ENCODE peak calls at places on chromosome 19, in nine cellular contexts. M, V, K, H, W, L, A, S and Y are unnamed samples.

GRCh38 chr19:4916292-4917082 is 7.2 kb downstream of the UHRF1 start:
- DNase-seq in M (peak; percentile 55), K (no peak), H (no peak), A (no peak), L (peak; percentile 55), W (no peak), V (no peak), S (no peak), Y (peak; percentile 26)

GRCh38 chr19:964761-965694 is 19.1 kb upstream of the WDR18 start:
- DNase-seq in V (no peak), A (no peak), L (no peak), W (no peak), H (no peak), K (no peak), M (peak; percentile 63), S (no peak), Y (peak; percentile 71)

GRCh38 chr19:3503036-3503572 is 2.6 kb upstream of the DOHH start:
- DNase-seq in K (no peak), M (no peak), L (no peak), H (no peak), W (peak; percentile 51), A (peak; percentile 32), S (no peak), V (no peak), Y (no peak)

GRCh38 chr19:5926641-5927438 is 12.8 kb downstream of the CAPS start:
- DNase-seq in V (peak; percentile 52), K (no peak), L (no peak), S (no peak), A (peak; percentile 64), H (peak; percentile 58), M (no peak), W (peak; percentile 38), Y (no peak)

GRCh38 chr19:43596842-43597461 is 557 bp downstream of the ZNF576 start:
- DNase-seq in S (no peak), L (peak; percentile 5), H (no peak), W (no peak), V (no peak), A (no peak), M (peak; percentile 22), K (no peak), Y (no peak)

GRCh38 chr19:29524201-29524911 is 1.4 kb upstream of the VSTM2B start:
- DNase-seq in H (no peak), W (no peak), K (no peak), S (no peak), A (no peak), V (no peak), M (no peak), L (no peak), Y (no peak)

GRCh38 chr19:1690570-1691307 is 38.3 kb upstream of the TCF3 start:
- DNase-seq in K (peak; percentile 60), S (no peak), V (no peak), A (no peak), H (no peak), L (peak; percentile 24), M (peak; percentile 55), W (peak; percentile 19), Y (peak; percentile 89)

GRCh38 chr19:27889156-27889555 is 1323.8 kb downstream of the UQCRFS1 start:
- DNase-seq in S (no peak), V (no peak), L (no peak), W (no peak), K (no peak), H (no peak), A (no peak), M (no peak), Y (no peak)

GRCh38 chr19:55275851-55276719 is 3.8 kb downstream of the HSPBP1 start:
- DNase-seq in V (no peak), A (no peak), W (no peak), H (no peak), K (no peak), L (no peak), S (no peak), M (peak; percentile 83), Y (no peak)

GRCh38 chr19:23118400-23118799 is 1.6 kb downstream of the ZNF730 start:
- DNase-seq in W (no peak), M (no peak), A (no peak), S (no peak), H (no peak), V (no peak), K (no peak), L (no peak), Y (no peak)

DNA sequence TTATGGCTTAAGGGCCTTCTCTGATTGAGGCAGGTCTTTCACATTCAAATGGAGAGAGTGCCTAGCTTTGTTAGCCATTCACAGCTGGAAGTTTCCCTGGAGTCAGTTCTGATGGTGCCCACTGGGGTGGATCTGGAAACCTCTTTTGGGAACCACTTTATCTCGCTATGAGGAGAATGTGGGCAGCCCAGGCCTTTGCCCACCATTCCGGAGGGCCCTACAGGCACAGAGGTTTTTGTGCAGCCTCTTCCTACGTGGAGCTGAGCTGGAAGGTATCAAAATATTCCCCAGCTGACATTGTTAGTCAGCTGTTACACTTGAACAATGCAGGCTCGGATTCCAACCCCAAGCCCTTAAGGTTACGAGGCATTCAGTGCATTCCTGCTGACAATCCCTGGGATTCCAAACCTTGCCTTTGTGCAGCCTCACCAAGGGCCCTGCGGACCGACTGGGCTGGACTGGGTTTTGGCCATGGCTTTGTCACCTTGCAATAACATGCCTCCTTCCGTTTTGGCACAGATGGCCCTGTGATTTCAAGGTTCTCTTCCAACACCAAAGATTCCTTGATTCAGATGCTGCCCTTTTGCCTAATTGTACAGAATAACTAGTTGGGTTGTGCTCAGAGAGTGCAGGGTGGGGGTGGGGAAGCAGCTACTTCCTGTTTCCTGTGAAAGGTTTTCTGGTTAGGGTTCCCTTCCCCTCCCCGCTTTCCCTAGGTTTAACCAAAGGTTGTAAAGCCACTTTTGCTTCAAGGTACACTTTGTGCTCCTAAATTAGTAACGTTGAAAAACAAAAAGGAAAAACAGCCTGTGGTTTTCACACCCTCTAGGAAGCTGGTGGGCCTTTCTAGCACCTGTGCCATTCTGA is 27.1 kb downstream of the SAE1 start:
- DNase-seq in K (peak; percentile 47), A (peak; percentile 86), W (peak; percentile 83), M (peak; percentile 39), S (peak; percentile 11), V (no peak), H (peak; percentile 42), L (peak; percentile 68), Y (peak; percentile 66)
- TF ChIP-seq CTCF in K (peak; percentile 55), A (peak; percentile 17), W (peak; percentile 13), M (no peak), S (peak; percentile 32), V (peak; percentile 14), H (no peak), L (no peak), Y (no peak)

DNA sequence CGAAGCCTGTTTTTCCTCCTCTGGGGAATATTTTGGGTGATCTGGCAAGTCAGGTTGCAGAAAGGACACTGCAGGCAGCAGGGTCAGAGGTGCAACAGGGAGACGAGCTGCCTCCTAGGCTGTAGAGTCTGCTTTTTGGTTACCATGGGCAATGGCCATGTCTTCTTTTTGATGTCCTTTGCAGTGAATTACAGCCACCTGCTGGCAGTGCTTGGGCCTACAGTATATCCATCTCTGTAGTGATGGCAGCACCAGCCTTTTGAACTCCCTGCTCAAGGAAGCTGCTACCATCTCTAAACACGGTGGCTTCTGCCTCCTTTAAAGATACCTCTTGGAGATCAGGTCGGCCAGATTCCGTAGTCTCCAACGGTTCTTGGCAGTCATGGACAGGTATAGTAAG is 73.9 kb downstream of the WTIP start:
- DNase-seq in S (no peak), V (no peak), A (peak; percentile 1), L (peak; percentile 10), W (peak; percentile 3), M (peak; percentile 9), K (no peak), H (no peak), Y (no peak)
- TF ChIP-seq CTCF in S (peak; percentile 48), V (no peak), A (peak; percentile 48), L (peak; percentile 7), W (peak; percentile 21), M (peak; percentile 17), K (peak; percentile 46), H (peak; percentile 12), Y (no peak)

GRCh38 chr19:45177817-45178261 is at the start of gene TRAPPC6A:
- DNase-seq in H (no peak), K (no peak), A (no peak), L (peak; percentile 91), W (no peak), M (no peak), S (no peak), V (no peak), Y (peak; percentile 51)

GRCh38 chr19:45179063-45179847 is 671 bp downstream of the BLOC1S3 start:
- DNase-seq in S (no peak), V (no peak), L (peak; percentile 32), K (no peak), A (peak; percentile 42), W (peak; percentile 53), M (peak; percentile 42), H (peak; percentile 44), Y (peak; percentile 92)

GRCh38 chr19:45179848-45180370 is 1.3 kb downstream of the BLOC1S3 start:
- DNase-seq in A (no peak), K (no peak), H (no peak), M (no peak), W (no peak), S (no peak), V (no peak), L (no peak), Y (no peak)

GRCh38 chr19:45175663-45176345 is 2.2 kb downstream of the TRAPPC6A start:
- DNase-seq in K (no peak), M (no peak), W (no peak), V (no peak), A (no peak), L (peak; percentile 37), S (no peak), H (no peak), Y (no peak)

GRCh38 chr19:45178262-45179062 is at the start of gene BLOC1S3:
- DNase-seq in S (peak; percentile 99), M (peak; percentile 100), A (peak; percentile 100), K (peak; percentile 99), W (peak; percentile 100), V (peak; percentile 100), L (peak; percentile 100), H (peak; percentile 100), Y (peak; percentile 98)
- TF ChIP-seq CTCF in S (peak; percentile 60), M (peak; percentile 36), A (no peak), K (peak; percentile 66), W (peak; percentile 38), V (peak; percentile 51), L (no peak), H (peak; percentile 51), Y (peak; percentile 58)

GRCh38 chr19:18280247-18281081 is 958 bp downstream of the JUND start:
- DNase-seq in K (peak; percentile 47), S (peak; percentile 49), V (peak; percentile 78), W (peak; percentile 78), A (peak; percentile 83), M (peak; percentile 93), H (peak; percentile 82), L (peak; percentile 70), Y (peak; percentile 96)

GRCh38 chr19:18281082-18282020 is at the start of gene JUND:
- DNase-seq in M (peak; percentile 99), A (peak; percentile 100), L (peak; percentile 94), H (peak; percentile 99), S (peak; percentile 96), W (peak; percentile 99), V (peak; percentile 97), K (peak; percentile 91), Y (peak; percentile 100)

GRCh38 chr19:18279516-18280246 is 1.7 kb downstream of the JUND start:
- DNase-seq in S (peak; percentile 90), H (peak; percentile 91), K (peak; percentile 91), L (peak; percentile 95), M (peak; percentile 96), W (peak; percentile 97), A (peak; percentile 97), V (peak; percentile 91), Y (peak; percentile 93)

GRCh38 chr19:18279266-18279515 is 2.2 kb downstream of the JUND start:
- DNase-seq in L (no peak), M (no peak), W (no peak), V (no peak), K (no peak), A (no peak), H (no peak), S (no peak), Y (no peak)

GRCh38 chr19:18278521-18279265 is 2.7 kb downstream of the JUND start:
- DNase-seq in M (peak; percentile 26), A (peak; percentile 51), S (no peak), L (peak; percentile 37), V (no peak), H (no peak), W (peak; percentile 39), K (no peak), Y (no peak)
- TF ChIP-seq CTCF in M (peak; percentile 21), A (peak; percentile 37), S (peak; percentile 48), L (no peak), V (no peak), H (peak; percentile 32), W (peak; percentile 38), K (peak; percentile 54), Y (no peak)